ENCODE peak calls at places on chromosomes 2 and 18, in five cellular contexts. R, Z, D, X and P are unnamed samples.

GRCh38 chr2:8685697-8686358 is 4.0 kb downstream of the ID2 start:
- DNase-seq in Z (peak), R (no peak), X (peak), D (peak), P (no peak)

GRCh38 chr2:38260469-38260868 is 116.6 kb downstream of the ATL2 start:
- DNase-seq in D (no peak), Z (no peak), R (no peak), X (no peak), P (no peak)

GRCh38 chr2:203804766-203805484 is 62.6 kb upstream of the CTLA4 start:
- DNase-seq in R (peak), D (no peak), X (no peak), Z (peak), P (no peak)

GRCh38 chr2:232026941-232027340 is 65.4 kb downstream of the DIS3L2 start:
- DNase-seq in X (no peak), D (no peak), R (no peak), Z (no peak), P (no peak)

GRCh38 chr18:9796933-9797549 is 88.7 kb upstream of the TXNDC2 start:
- DNase-seq in Z (no peak), R (no peak), X (no peak), D (no peak), P (no peak)

GRCh38 chr2:145058457-145058856 is 538.5 kb upstream of the ZEB2 start:
- DNase-seq in Z (no peak), D (no peak), X (no peak), R (no peak), P (no peak)

GRCh38 chr2:44952806-44953685 is 11.5 kb downstream of the SIX3 start:
- DNase-seq in D (no peak), R (no peak), X (no peak), Z (no peak), P (no peak)

GRCh38 chr2:58140508-58141072 is 94.0 kb downstream of the VRK2 start:
- DNase-seq in D (no peak), X (no peak), R (no peak), Z (peak), P (peak)

GRCh38 chr2:160892204-160892603 is 268.0 kb upstream of the TANK start:
- DNase-seq in Z (no peak), D (no peak), R (no peak), X (no peak), P (no peak)

GRCh38 chr2:150601280-150602038 is 114.0 kb upstream of the RND3 start:
- DNase-seq in Z (peak), D (no peak), X (no peak), R (peak), P (peak)

GRCh38 chr2:58923869-58924268 is 682.7 kb upstream of the FANCL start:
- DNase-seq in Z (peak), X (no peak), R (peak), D (no peak), P (peak)

GRCh38 chr2:23664069-23664788 is 262.7 kb downstream of the ATAD2B start:
- DNase-seq in Z (no peak), D (no peak), R (no peak), X (no peak), P (no peak)

GRCh38 chr2:57867730-57868129 is 178.9 kb upstream of the VRK2 start:
- DNase-seq in D (no peak), Z (no peak), R (no peak), X (no peak), P (no peak)

GRCh38 chr2:221492606-221493005 is 79.5 kb downstream of the EPHA4 start:
- DNase-seq in D (no peak), Z (peak), X (no peak), R (no peak), P (no peak)

GRCh38 chr2:212897296-212897695 is 254.1 kb downstream of the IKZF2 start:
- DNase-seq in R (no peak), Z (peak), D (no peak), X (no peak), P (no peak)

GRCh38 chr2:238884812-238885408 is 37.0 kb downstream of the TWIST2 start:
- DNase-seq in Z (no peak), X (no peak), D (no peak), R (no peak), P (no peak)

GRCh38 chr2:229715895-229716507 is 1.6 kb upstream of the DNER start:
- DNase-seq in R (no peak), X (peak), D (no peak), Z (peak), P (no peak)

GRCh38 chr2:31404827-31405226 is 9.7 kb downstream of the XDH start:
- DNase-seq in D (no peak), Z (no peak), X (no peak), R (no peak), P (no peak)

GRCh38 chr2:58834404-58834803 is 593.3 kb upstream of the FANCL start:
- DNase-seq in X (no peak), R (peak), D (no peak), Z (peak), P (peak)

GRCh38 chr2:16246281-16246850 is 306.0 kb downstream of the MYCN start:
- DNase-seq in X (no peak), D (no peak), Z (no peak), R (no peak), P (no peak)

GRCh38 chr2:47239119-47239969 is 84.2 kb upstream of the STPG4 start:
- DNase-seq in X (no peak), Z (no peak), R (no peak), D (no peak), P (no peak)